ENCODE peak calls at places on chromosome X, in eight cellular contexts. E is cardiac fibroblast; Y is GM13976; D is T follicular helper cell; K is Right ventricle myocardium inferior; I is ACHN; A is mucosa of descending colon; B is effector memory CD8-positive, alpha-beta T cell. S is an unnamed sample.

GRCh38 chrX:106481341-106481740 is 130.4 kb upstream of the RADX start:
- DNase-seq in E (peak; percentile 49), Y (no peak), D (no peak), K (no peak), I (peak; percentile 48), A (peak; percentile 81), B (peak; percentile 41), S (no peak)

GRCh38 chrX:74925210-74926088 is at the start of gene NEXMIF:
- DNase-seq in E (peak; percentile 13), Y (peak; percentile 60), D (peak; percentile 14), K (no peak), I (no peak), A (no peak), B (no peak), S (peak; percentile 65)

GRCh38 chrX:119981286-119982070 is 37.9 kb upstream of the NKAP start:
- DNase-seq in E (peak; percentile 36), Y (peak; percentile 38), D (no peak), K (no peak), I (peak; percentile 7), A (peak; percentile 42), B (no peak), S (peak; percentile 47)

GRCh38 chrX:134171661-134172587 is 65.1 kb upstream of the CCDC160 start:
- DNase-seq in E (peak; percentile 6), Y (peak; percentile 12), D (no peak), K (no peak), I (peak; percentile 1), A (no peak), B (no peak), S (peak; percentile 27)

GRCh38 chrX:49901068-49901467 is 21.3 kb upstream of the CLCN5 start:
- DNase-seq in E (no peak), Y (no peak), D (no peak), K (no peak), I (no peak), A (no peak), B (no peak), S (no peak)

GRCh38 chrX:2500091-2500680 is 590 bp downstream of the DHRSX start:
- DNase-seq in E (peak; percentile 47), Y (peak; percentile 68), D (no peak), K (no peak), I (peak; percentile 27), A (peak; percentile 58), B (peak; percentile 39), S (no peak)

GRCh38 chrX:128928636-128929035 is 594.7 kb downstream of the SMARCA1 start:
- DNase-seq in E (no peak), Y (no peak), D (no peak), K (no peak), I (no peak), A (no peak), B (no peak), S (no peak)

GRCh38 chrX:17812763-17813162 is 48.3 kb downstream of the RAI2 start:
- DNase-seq in E (no peak), Y (no peak), D (no peak), K (no peak), I (peak; percentile 4), A (peak; percentile 40), B (no peak), S (no peak)

GRCh38 chrX:39896951-39897740 is 200.6 kb downstream of the BCOR start:
- DNase-seq in E (peak; percentile 71), Y (no peak), D (no peak), K (no peak), I (no peak), A (no peak), B (no peak), S (no peak)

GRCh38 chrX:139882299-139882698 is 50.6 kb downstream of the ATP11C start:
- DNase-seq in E (peak; percentile 40), Y (no peak), D (no peak), K (no peak), I (no peak), A (no peak), B (no peak), S (no peak)

GRCh38 chrX:123432362-123433150 is 248.5 kb downstream of the GRIA3 start:
- DNase-seq in E (no peak), Y (no peak), D (no peak), K (no peak), I (no peak), A (no peak), B (no peak), S (no peak)

GRCh38 chrX:15509845-15510244 is 9.2 kb downstream of the BMX start:
- DNase-seq in E (no peak), Y (no peak), D (no peak), K (no peak), I (no peak), A (no peak), B (no peak), S (no peak)

GRCh38 chrX:31227250-31227649 is 155.4 kb upstream of the FTHL17 start:
- DNase-seq in E (peak; percentile 42), Y (no peak), D (no peak), K (no peak), I (no peak), A (no peak), B (no peak), S (no peak)

GRCh38 chrX:9379697-9380551 is 84.9 kb upstream of the TBL1X start:
- DNase-seq in E (no peak), Y (no peak), D (no peak), K (no peak), I (no peak), A (peak; percentile 48), B (no peak), S (no peak)

GRCh38 chrX:150477364-150477763 is 91.1 kb upstream of the MTM1 start:
- DNase-seq in E (no peak), Y (no peak), D (no peak), K (no peak), I (no peak), A (no peak), B (no peak), S (no peak)

GRCh38 chrX:118346258-118347094 is 570 bp downstream of the WDR44 start:
- DNase-seq in E (no peak), Y (peak; percentile 32), D (peak; percentile 37), K (peak; percentile 75), I (peak; percentile 22), A (peak; percentile 50), B (peak; percentile 29), S (no peak)

GRCh38 chrX:149312936-149313432 is 192.1 kb downstream of the IDS start:
- DNase-seq in E (peak; percentile 5), Y (no peak), D (no peak), K (no peak), I (no peak), A (no peak), B (no peak), S (no peak)